ENCODE peak calls at places on chromosomes 13 and 19, in four cellular contexts. One of them, this sample, is unnamed. For H3K36me3, the result is how much of the 10 kb centered on the place peaks cover.

GRCh38 chr13:49561064-49561410 is 24.3 kb downstream of the RCBTB1 start:
- DNase-seq in fibroblast of lung: peak
- DNase-seq in mesendoderm: peak
- DNase-seq in colonic mucosa: no peak
- DNase-seq in this sample: no peak

GRCh38 chr13:32262165-32262564 is 53.0 kb downstream of the ZAR1L start:
- DNase-seq in mesendoderm: no peak
- DNase-seq in fibroblast of lung: peak
- DNase-seq in colonic mucosa: no peak
- DNase-seq in this sample: no peak

GRCh38 chr19:18612772-18613588 is at the start of gene TMEM59L:
- DNase-seq in colonic mucosa: no peak
- DNase-seq in mesendoderm: no peak
- DNase-seq in fibroblast of lung: no peak
- DNase-seq in this sample: no peak

GRCh38 chr19:17909017-17909732 is 23.6 kb upstream of the CCDC124 start:
- DNase-seq in fibroblast of lung: no peak
- DNase-seq in mesendoderm: peak
- DNase-seq in colonic mucosa: no peak
- DNase-seq in this sample: no peak

GRCh38 chr19:40055832-40056504 is at the start of gene ZNF780B:
- DNase-seq in fibroblast of lung: peak
- DNase-seq in colonic mucosa: peak
- DNase-seq in mesendoderm: peak
- DNase-seq in this sample: peak

GRCh38 chr19:32581704-32582164 is 744 bp downstream of the PDCD5 start:
- DNase-seq in fibroblast of lung: peak
- DNase-seq in mesendoderm: peak
- DNase-seq in colonic mucosa: peak
- DNase-seq in this sample: no peak

GRCh38 chr13:40452741-40453665 is 213.4 kb downstream of the FOXO1 start:
- DNase-seq in colonic mucosa: no peak
- DNase-seq in mesendoderm: no peak
- DNase-seq in fibroblast of lung: peak
- DNase-seq in this sample: no peak

GRCh38 chr19:10624585-10624984 is 768 bp upstream of the SLC44A2 start:
- DNase-seq in fibroblast of lung: no peak
- DNase-seq in colonic mucosa: peak
- DNase-seq in mesendoderm: no peak
- DNase-seq in this sample: no peak

DNA sequence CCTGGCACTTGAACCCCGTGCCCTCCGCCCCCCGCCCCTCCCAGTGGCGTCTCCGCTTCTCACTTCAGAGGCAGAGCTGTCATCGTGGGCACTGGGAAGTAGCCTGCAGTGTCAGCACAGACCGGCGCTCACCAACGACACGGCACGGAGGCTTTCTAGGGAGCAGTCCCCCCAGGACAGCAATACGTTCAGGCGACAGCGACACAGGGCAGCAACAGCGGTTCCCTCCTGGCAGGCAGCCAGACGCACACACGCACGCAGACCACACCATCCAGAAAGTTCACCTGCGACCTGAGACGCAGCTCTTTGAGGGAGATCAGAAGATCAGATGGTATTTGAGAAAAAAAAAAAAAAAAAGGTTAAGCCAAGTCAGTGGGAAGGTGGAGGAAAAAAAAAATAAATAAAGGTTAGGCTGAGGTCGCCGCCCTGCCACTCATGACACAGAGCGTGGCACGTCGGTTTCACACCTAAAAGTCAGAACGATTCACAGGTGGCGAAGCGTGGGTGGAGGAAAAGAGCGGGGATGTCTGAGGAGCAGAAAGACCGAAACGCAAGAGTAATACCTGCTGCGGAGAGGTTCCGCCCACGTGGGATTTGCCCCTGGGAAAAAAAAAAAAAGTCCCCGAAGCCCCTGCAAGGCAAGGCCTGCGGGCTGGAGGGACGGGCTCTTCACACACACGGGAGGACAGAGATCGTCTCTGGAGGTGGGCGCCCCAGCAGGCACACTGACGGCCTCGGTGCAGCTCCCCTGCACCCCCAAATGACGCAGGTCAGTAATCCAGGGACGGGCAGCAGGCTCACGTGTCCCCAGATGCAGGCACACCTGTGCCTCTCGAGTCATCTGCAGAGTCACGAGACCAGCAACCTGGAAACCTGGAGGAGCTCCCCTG is 94.5 kb downstream of the GNG7 start:
- DNase-seq in fibroblast of lung: no peak
- DNase-seq in colonic mucosa: no peak
- DNase-seq in mesendoderm: no peak
- DNase-seq in this sample: peak
- H3K4me3 ChIP-seq in fibroblast of lung: no peak
- H3K4me3 ChIP-seq in colonic mucosa: no peak
- H3K4me3 ChIP-seq in mesendoderm: no peak
- H3K4me3 ChIP-seq in this sample: no peak

DNA sequence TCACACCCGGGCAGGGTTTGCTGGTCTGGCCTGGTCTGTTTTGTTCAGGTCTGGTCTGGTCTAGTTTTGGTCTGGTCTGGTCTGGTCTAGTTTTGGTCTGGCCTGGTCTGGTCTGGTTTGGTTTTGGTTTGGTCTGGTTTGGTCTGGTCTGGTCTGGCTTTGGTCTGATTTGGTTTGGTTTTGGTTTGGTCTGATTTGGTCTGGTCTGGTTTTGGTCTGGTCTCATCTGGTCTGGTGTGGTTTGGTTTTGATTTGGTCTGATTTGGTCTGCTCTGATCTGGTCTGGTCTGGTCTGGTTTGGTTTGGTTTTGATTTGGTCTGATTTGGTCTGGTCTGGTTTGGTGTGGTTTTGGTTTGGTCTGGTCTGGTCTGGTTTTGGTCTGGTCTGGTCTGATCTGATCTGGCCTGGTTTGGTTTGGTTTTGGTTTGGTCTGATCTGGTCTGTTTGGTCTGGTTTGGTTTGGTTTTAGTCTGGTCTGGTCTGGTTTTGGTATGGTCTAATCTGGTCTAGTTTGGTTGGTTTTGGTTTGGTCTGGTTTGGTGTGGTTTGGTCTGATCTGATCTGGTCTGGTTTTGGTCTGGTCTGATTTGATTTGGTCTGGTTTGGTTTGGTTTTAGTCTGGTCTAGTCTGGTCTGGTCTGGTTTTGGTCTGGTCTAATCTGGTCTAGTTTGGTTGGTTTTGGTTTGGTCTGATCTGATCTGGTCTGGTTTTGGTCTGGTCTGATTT is 14.4 kb upstream of the F2RL3 start:
- DNase-seq in colonic mucosa: no peak
- DNase-seq in mesendoderm: no peak
- DNase-seq in fibroblast of lung: no peak
- DNase-seq in this sample: no peak
- H3K36me3 ChIP-seq in colonic mucosa: under half
- H3K36me3 ChIP-seq in mesendoderm: under half
- H3K36me3 ChIP-seq in fibroblast of lung: under half
- H3K36me3 ChIP-seq in this sample: under half

DNA sequence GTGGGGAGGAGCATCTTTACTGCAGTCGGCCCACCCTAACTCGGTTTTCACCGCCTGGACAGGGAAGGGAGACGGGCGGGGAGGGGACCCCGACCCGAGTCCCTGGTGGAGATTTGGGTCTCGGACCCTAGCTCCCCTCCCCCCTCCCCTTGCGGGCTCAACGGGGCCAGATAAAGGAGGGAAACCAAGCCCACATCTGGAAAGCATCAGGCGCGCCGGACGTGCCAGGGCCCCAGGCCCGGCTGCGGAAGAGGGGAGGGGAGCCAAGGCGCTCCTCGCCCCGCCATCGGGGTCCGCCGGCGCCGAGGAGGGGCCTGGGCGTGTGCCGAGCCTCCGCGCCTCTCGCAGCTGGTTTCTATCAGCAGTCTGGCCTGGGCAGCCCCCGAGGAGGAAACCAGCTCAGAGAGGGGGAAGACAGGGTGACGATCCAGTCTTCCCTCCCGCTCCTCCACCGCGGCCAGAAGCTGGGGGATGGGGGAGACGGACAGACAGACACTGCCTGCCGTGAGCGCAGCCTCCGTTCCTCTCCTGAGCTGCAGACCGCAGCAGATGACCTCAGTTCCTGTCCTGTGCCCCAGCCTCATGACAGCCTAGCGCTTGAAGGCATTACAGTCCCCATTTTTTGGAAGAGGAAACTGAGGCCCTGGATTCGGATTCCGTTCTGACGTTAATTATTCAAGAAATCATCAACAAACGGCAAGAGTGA is 3.5 kb upstream of the GNG8 start:
- DNase-seq in mesendoderm: peak
- DNase-seq in colonic mucosa: peak
- DNase-seq in fibroblast of lung: peak
- DNase-seq in this sample: no peak
- H3K9ac ChIP-seq in mesendoderm: peak
- H3K9ac ChIP-seq in colonic mucosa: no peak
- H3K9ac ChIP-seq in fibroblast of lung: peak
- H3K9ac ChIP-seq in this sample: no peak

GRCh38 chr19:29401712-29402421 is 123.9 kb upstream of the VSTM2B start:
- DNase-seq in colonic mucosa: no peak
- DNase-seq in mesendoderm: no peak
- DNase-seq in fibroblast of lung: no peak
- DNase-seq in this sample: no peak

GRCh38 chr19:29404015-29404414 is 121.8 kb upstream of the VSTM2B start:
- DNase-seq in mesendoderm: no peak
- DNase-seq in fibroblast of lung: no peak
- DNase-seq in colonic mucosa: no peak
- DNase-seq in this sample: no peak

GRCh38 chr19:29405728-29405995 is 120.1 kb upstream of the VSTM2B start:
- DNase-seq in mesendoderm: no peak
- DNase-seq in fibroblast of lung: no peak
- DNase-seq in colonic mucosa: no peak
- DNase-seq in this sample: no peak

GRCh38 chr19:29400917-29401711 is 124.7 kb upstream of the VSTM2B start:
- DNase-seq in mesendoderm: no peak
- DNase-seq in colonic mucosa: no peak
- DNase-seq in fibroblast of lung: no peak
- DNase-seq in this sample: no peak

DNA sequence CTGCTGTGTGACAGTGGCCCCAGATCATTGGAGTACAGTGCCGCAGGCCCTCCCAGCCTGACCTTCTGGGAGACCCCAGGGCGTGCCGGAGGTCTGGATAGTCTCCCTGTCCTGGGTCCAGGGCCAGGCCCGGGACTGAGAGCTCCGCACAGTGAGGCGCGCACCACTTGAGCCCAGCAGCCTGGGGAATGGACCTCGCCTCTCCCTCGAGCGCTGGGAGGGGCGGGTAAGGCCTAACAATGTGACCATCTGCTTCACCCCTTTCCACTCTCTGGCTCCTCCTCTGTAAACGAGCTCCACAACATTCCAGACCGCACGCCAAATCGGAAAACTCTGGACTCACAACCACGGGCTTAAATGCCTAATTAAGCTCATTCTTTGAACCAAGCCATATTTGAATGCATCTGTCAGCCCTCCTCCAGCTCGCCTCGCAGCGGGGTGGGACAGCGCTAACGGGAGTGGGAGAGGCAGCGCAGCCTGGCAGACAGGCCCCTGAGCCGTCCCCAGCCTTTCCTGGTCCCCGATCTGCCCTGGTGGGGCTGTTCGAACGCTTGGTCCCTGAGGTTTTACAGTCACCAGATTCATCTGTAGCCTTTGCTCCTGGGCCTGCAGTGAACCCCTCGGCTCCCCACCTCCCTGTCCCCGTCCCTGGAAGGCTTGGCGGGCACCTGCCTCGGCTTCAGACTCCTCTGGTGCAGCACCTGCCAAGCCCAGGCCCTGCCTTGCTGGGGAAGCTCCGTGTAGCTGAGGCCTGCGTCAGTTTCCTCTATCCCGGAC is 120.7 kb upstream of the VSTM2B start:
- DNase-seq in fibroblast of lung: no peak
- DNase-seq in mesendoderm: peak
- DNase-seq in colonic mucosa: peak
- DNase-seq in this sample: no peak
- H3K4me3 ChIP-seq in fibroblast of lung: no peak
- H3K4me3 ChIP-seq in mesendoderm: no peak
- H3K4me3 ChIP-seq in colonic mucosa: no peak
- H3K4me3 ChIP-seq in this sample: no peak

GRCh38 chr19:1434577-1435060 is 3.6 kb upstream of the RPS15 start:
- DNase-seq in mesendoderm: no peak
- DNase-seq in colonic mucosa: no peak
- DNase-seq in fibroblast of lung: no peak
- DNase-seq in this sample: no peak
- H3K36me3 ChIP-seq in mesendoderm: under half
- H3K36me3 ChIP-seq in colonic mucosa: under half
- H3K36me3 ChIP-seq in fibroblast of lung: under half
- H3K36me3 ChIP-seq in this sample: under half

DNA sequence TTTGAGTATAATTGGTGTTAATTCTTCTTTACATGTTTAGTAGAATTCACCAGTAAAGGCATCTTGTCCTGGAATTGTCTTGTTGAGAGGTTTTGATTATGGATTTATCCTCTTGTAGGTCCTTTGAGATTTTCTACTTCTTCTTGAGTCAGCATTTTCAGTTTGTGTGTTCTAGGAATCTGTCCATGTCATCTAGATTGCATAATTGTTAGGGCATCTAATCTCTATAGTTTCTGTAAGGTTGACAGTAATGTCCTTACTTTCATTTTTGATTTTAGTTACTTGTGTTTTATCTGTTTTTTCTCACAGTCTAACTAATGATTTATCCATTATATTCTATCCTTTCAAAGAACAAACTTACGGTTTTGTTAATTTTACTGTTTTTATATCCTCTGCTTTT is 492.0 kb downstream of the FGF9 start:
- DNase-seq in mesendoderm: no peak
- DNase-seq in fibroblast of lung: no peak
- DNase-seq in colonic mucosa: no peak
- DNase-seq in this sample: no peak
- H3K9ac ChIP-seq in mesendoderm: no peak
- H3K9ac ChIP-seq in fibroblast of lung: no peak
- H3K9ac ChIP-seq in colonic mucosa: no peak
- H3K9ac ChIP-seq in this sample: no peak